ENCODE peak calls at places on chromosomes 16 and 17, in six cellular contexts. H, E, N, D, B and S are unnamed samples.
A peak's percentile ranks its signal among the peaks of the same experiment; 100 is the strongest.

GRCh38 chr17:80598813-80599545 is 54.3 kb downstream of the RPTOR start:
- DNase-seq in E (no peak), D (no peak), B (no peak), N (no peak), H (no peak), S (no peak)

GRCh38 chr16:58384437-58385055 is 7.7 kb upstream of the GINS3 start:
- DNase-seq in B (no peak), H (no peak), D (no peak), E (no peak), N (no peak), S (no peak)

GRCh38 chr17:46977348-46977747 is 1.7 kb downstream of the RPRML start:
- DNase-seq in H (no peak), B (no peak), E (peak; percentile 79), D (peak; percentile 73), N (peak; percentile 65), S (no peak)

GRCh38 chr16:85857406-85857805 is 41.6 kb upstream of the IRF8 start:
- DNase-seq in E (no peak), D (no peak), H (no peak), N (no peak), B (no peak), S (no peak)

GRCh38 chr17:81019563-81020442 is 15.1 kb upstream of the BAIAP2 start:
- DNase-seq in B (no peak), N (no peak), H (no peak), E (no peak), D (no peak), S (peak; percentile 44)

GRCh38 chr17:75876190-75876937 is 2.0 kb downstream of the TRIM47 start:
- DNase-seq in B (peak; percentile 75), H (no peak), D (peak; percentile 74), N (peak; percentile 58), E (peak; percentile 97), S (peak; percentile 87)

GRCh38 chr16:86355538-86355937 is 154.8 kb upstream of the FOXF1 start:
- DNase-seq in B (no peak), E (no peak), H (no peak), N (no peak), D (no peak), S (no peak)

GRCh38 chr16:68084504-68085258 is 489 bp upstream of the NFATC3 start:
- DNase-seq in B (peak; percentile 96), E (peak; percentile 77), D (peak; percentile 92), N (peak; percentile 95), H (peak; percentile 77), S (peak; percentile 92)

GRCh38 chr17:58516644-58517377 is 2.4 kb upstream of the MTMR4 start:
- DNase-seq in E (no peak), N (peak; percentile 67), B (no peak), H (no peak), D (no peak), S (no peak)

GRCh38 chr16:12271006-12271405 is 294.5 kb downstream of the SNX29 start:
- DNase-seq in N (peak; percentile 18), B (no peak), H (no peak), D (no peak), E (no peak), S (no peak)

GRCh38 chr17:13996758-13997157 is 72.5 kb upstream of the COX10 start:
- DNase-seq in N (no peak), B (no peak), H (no peak), D (no peak), E (no peak), S (no peak)

GRCh38 chr16:83744521-83744981 is 63.2 kb upstream of the HSBP1 start:
- DNase-seq in N (peak; percentile 57), H (no peak), D (no peak), B (no peak), E (no peak), S (peak; percentile 60)

GRCh38 chr16:85908889-85909584 is 10.1 kb downstream of the IRF8 start:
- DNase-seq in N (no peak), B (no peak), D (no peak), E (no peak), H (no peak), S (no peak)

GRCh38 chr16:60655514-60656153 is 1380.6 kb downstream of the CDH8 start:
- DNase-seq in N (no peak), H (no peak), E (no peak), B (no peak), D (no peak), S (no peak)

GRCh38 chr17:14070344-14071007 is 1.2 kb downstream of the COX10 start:
- DNase-seq in E (no peak), H (no peak), D (no peak), B (no peak), N (peak; percentile 27), S (no peak)

GRCh38 chr17:38667099-38667786 is 7.5 kb downstream of the EPOP start:
- DNase-seq in B (peak; percentile 69), N (peak; percentile 86), H (no peak), D (peak; percentile 89), E (peak; percentile 74), S (peak; percentile 71)

GRCh38 chr17:20156196-20157077 is 147.3 kb downstream of the SPECC1 start:
- DNase-seq in D (peak; percentile 62), E (peak; percentile 60), H (no peak), B (no peak), N (peak; percentile 85), S (no peak)

GRCh38 chr17:75231071-75231470 is 25.6 kb downstream of the NUP85 start:
- DNase-seq in D (no peak), B (no peak), E (no peak), H (no peak), N (no peak), S (no peak)

GRCh38 chr16:73545713-73546112 is 497.8 kb upstream of the ZFHX3 start:
- DNase-seq in N (no peak), E (no peak), D (no peak), H (no peak), B (no peak), S (no peak)

DNA sequence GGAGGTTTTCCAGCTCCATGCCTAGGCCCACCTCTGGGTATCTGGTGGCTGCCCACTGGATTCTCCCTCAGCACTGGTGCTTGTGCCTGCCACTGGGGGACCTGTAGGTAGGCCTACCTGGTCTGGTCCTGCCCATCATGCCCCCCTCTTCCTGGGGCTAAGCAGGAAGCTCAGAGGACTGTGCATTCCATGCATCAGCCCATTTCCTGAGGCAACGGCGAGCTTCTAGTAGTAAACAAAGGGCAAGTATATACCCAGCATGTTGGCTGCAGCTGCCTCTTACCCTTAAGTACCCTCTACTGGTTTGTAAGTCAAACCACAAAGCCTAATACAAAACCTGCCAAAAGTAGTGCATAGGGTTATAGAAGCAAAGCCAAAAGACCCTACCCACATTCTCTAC is 37.5 kb downstream of the SDR42E1 start:
- DNase-seq in D (no peak), B (no peak), N (no peak), H (no peak), E (no peak), S (no peak)
- H3K9me3 ChIP-seq in D (peaks cover 9% of the 10 kb centered on the region), B (peaks cover 12% of the 10 kb centered on the region), N (peaks cover 7% of the 10 kb centered on the region), H (no peaks in the 10 kb centered on the region), E (no peaks in the 10 kb centered on the region), S (peaks cover 15% of the 10 kb centered on the region)

DNA sequence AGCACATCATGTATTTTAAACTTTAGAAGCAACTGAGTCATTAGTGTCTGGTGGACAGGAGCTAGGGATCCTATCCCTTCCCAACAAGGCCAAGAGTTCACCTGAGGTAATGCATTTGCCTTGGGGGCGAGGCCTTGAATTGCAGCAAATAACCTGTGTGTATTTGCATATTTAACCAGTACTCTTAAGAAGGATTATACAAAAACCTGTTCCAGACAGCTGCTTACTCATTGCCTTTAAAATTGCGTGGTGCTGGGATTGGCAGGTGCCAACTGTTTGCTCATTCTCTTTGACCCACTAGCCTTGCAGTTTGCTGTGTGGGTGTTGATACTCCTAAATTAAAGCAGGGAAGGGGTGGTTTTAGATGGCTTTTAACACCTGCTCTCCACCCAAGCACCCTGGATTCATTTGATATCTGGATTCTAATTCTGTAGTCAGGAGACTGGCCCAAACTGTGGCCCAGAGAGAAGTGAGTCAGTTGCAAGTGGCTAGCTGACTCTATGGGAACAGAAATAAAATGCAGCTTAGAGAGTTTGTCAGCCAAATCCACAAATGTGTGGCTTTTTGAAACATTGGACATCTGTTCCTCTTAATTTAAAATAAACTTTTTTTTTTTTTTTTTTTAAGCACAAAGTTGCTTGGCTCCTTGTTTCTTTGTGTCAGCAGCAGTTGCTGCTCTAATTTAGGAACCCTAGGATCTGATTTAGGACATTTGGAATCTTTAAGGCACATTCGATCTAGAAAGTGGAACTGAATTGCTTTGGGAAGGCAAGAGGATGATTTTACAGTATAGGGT is 47.0 kb downstream of the TUBD1 start:
- DNase-seq in H (no peak), D (peak; percentile 72), N (peak; percentile 72), B (no peak), E (peak; percentile 62), S (peak; percentile 63)
- H3K4me1 ChIP-seq in H (no peaks in the 10 kb centered on the region), D (peaks cover 61% of the 10 kb centered on the region), N (peaks cover 40% of the 10 kb centered on the region), B (peaks cover 26% of the 10 kb centered on the region), E (peaks cover 87% of the 10 kb centered on the region), S (peaks cover 75% of the 10 kb centered on the region)

GRCh38 chr17:60496051-60496450 is 30.0 kb downstream of the APPBP2 start:
- DNase-seq in D (no peak), N (no peak), H (no peak), E (no peak), B (no peak), S (no peak)
- H3K9me3 ChIP-seq in D (peaks cover 28% of the 10 kb centered on the region), N (peaks cover 13% of the 10 kb centered on the region), H (no peaks in the 10 kb centered on the region), E (no peaks in the 10 kb centered on the region), B (no peaks in the 10 kb centered on the region), S (peaks cover 15% of the 10 kb centered on the region)

DNA sequence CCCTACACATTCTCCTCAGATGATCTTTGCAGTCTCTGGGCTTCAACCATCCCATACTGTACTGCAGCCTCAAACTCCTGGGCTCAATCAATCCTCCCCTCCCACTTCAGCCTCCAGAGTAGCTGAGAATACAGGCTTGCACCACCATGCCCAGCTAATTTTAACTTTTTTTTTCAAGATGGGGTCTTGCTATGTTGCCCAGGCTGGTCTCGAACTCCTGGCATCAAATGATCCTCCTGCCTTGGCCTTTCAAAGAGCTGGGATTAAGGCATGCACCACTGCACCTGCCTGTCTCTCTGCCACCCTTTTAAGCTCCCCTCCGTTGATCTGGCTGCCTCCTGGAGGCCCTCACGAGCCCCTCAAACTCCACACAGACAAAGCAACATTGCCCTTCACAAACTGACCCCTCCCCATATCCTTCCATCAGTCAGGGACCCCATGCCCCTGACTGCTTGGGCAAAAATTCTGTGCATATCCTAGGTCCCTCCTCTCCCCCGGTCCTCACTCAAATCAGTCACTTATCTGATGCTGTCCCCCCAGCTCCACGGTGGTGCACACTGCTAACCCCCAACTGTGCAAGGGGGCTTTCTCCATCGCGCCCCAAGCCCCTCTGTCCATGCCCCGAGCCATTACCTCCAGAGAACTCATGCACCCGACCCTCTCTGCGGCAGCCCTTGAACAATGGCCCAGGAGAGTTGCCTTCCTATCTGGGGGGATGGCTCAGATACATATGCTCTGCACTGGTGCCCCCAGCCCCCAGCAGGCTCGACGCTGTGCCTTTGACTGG is 252.9 kb downstream of the KATNIP start:
- DNase-seq in E (no peak), B (no peak), D (no peak), N (no peak), H (no peak), S (no peak)
- H3K4me1 ChIP-seq in E (no peaks in the 10 kb centered on the region), B (no peaks in the 10 kb centered on the region), D (no peaks in the 10 kb centered on the region), N (no peaks in the 10 kb centered on the region), H (no peaks in the 10 kb centered on the region), S (no peaks in the 10 kb centered on the region)

GRCh38 chr17:52930581-52930980 is 772.1 kb upstream of the CA10 start:
- DNase-seq in E (no peak), D (no peak), H (no peak), N (no peak), B (no peak), S (no peak)
- H3K9me3 ChIP-seq in E (no peaks in the 10 kb centered on the region), D (no peaks in the 10 kb centered on the region), H (no peaks in the 10 kb centered on the region), N (no peaks in the 10 kb centered on the region), B (no peaks in the 10 kb centered on the region), S (no peaks in the 10 kb centered on the region)

GRCh38 chr16:3076577-3076976 is 11.1 kb downstream of the IL32 start:
- DNase-seq in N (no peak), E (no peak), B (no peak), D (no peak), H (no peak), S (peak; percentile 43)
- H3K4me1 ChIP-seq in N (no peaks in the 10 kb centered on the region), E (peaks cover 9% of the 10 kb centered on the region), B (peaks cover 19% of the 10 kb centered on the region), D (no peaks in the 10 kb centered on the region), H (no peaks in the 10 kb centered on the region), S (no peaks in the 10 kb centered on the region)